ENCODE peak calls at places on chromosomes 5 and 9, in eight cellular contexts. One of them, this sample, is unnamed.

GRCh38 chr5:172874647-172875371 is 40.8 kb downstream of the ERGIC1 start:
- DNase-seq in left lung: no peak
- DNase-seq in breast epithelium: no peak
- DNase-seq in foreskin keratinocyte: no peak
- DNase-seq in H1: no peak
- DNase-seq in AG04450: no peak
- DNase-seq in neural progenitor cell: no peak
- DNase-seq in tibial nerve: no peak
- DNase-seq in this sample: no peak

GRCh38 chr9:16516887-16517286 is 353.6 kb downstream of the BNC2 start:
- DNase-seq in AG04450: no peak
- DNase-seq in left lung: no peak
- DNase-seq in tibial nerve: no peak
- DNase-seq in breast epithelium: no peak
- DNase-seq in foreskin keratinocyte: no peak
- DNase-seq in H1: no peak
- DNase-seq in neural progenitor cell: no peak
- DNase-seq in this sample: no peak

GRCh38 chr5:58706746-58707145 is 123.9 kb downstream of the RAB3C start:
- DNase-seq in breast epithelium: no peak
- DNase-seq in neural progenitor cell: no peak
- DNase-seq in tibial nerve: no peak
- DNase-seq in AG04450: no peak
- DNase-seq in H1: no peak
- DNase-seq in foreskin keratinocyte: no peak
- DNase-seq in left lung: no peak
- DNase-seq in this sample: no peak

GRCh38 chr5:68214472-68215207 is 916 bp upstream of the PIK3R1 start:
- DNase-seq in H1: no peak
- DNase-seq in AG04450: no peak
- DNase-seq in neural progenitor cell: peak
- DNase-seq in left lung: peak
- DNase-seq in foreskin keratinocyte: no peak
- DNase-seq in breast epithelium: peak
- DNase-seq in tibial nerve: no peak
- DNase-seq in this sample: peak

GRCh38 chr5:4614088-4614487 is 526.0 kb upstream of the ADAMTS16 start:
- DNase-seq in breast epithelium: no peak
- DNase-seq in foreskin keratinocyte: peak
- DNase-seq in AG04450: no peak
- DNase-seq in left lung: no peak
- DNase-seq in H1: no peak
- DNase-seq in tibial nerve: no peak
- DNase-seq in neural progenitor cell: peak
- DNase-seq in this sample: no peak

GRCh38 chr9:101269596-101270324 is 115.0 kb downstream of the BAAT start:
- DNase-seq in H1: no peak
- DNase-seq in neural progenitor cell: peak
- DNase-seq in left lung: no peak
- DNase-seq in AG04450: no peak
- DNase-seq in tibial nerve: no peak
- DNase-seq in breast epithelium: no peak
- DNase-seq in foreskin keratinocyte: no peak
- DNase-seq in this sample: no peak

GRCh38 chr5:158451203-158451982 is 592.4 kb upstream of the CLINT1 start:
- DNase-seq in H1: no peak
- DNase-seq in left lung: no peak
- DNase-seq in neural progenitor cell: peak
- DNase-seq in AG04450: no peak
- DNase-seq in foreskin keratinocyte: no peak
- DNase-seq in breast epithelium: no peak
- DNase-seq in tibial nerve: peak
- DNase-seq in this sample: no peak

GRCh38 chr9:114895605-114896004 is 34.8 kb downstream of the TNFSF8 start:
- DNase-seq in tibial nerve: no peak
- DNase-seq in left lung: no peak
- DNase-seq in neural progenitor cell: no peak
- DNase-seq in foreskin keratinocyte: no peak
- DNase-seq in breast epithelium: no peak
- DNase-seq in AG04450: no peak
- DNase-seq in H1: no peak
- DNase-seq in this sample: no peak

GRCh38 chr9:2749485-2749884 is 32.2 kb downstream of the KCNV2 start:
- DNase-seq in H1: no peak
- DNase-seq in left lung: no peak
- DNase-seq in AG04450: no peak
- DNase-seq in breast epithelium: no peak
- DNase-seq in foreskin keratinocyte: no peak
- DNase-seq in tibial nerve: no peak
- DNase-seq in neural progenitor cell: no peak
- DNase-seq in this sample: no peak

GRCh38 chr5:127293373-127293772 is 2.8 kb downstream of the MEGF10 start:
- DNase-seq in left lung: no peak
- DNase-seq in H1: no peak
- DNase-seq in neural progenitor cell: no peak
- DNase-seq in AG04450: no peak
- DNase-seq in foreskin keratinocyte: no peak
- DNase-seq in tibial nerve: no peak
- DNase-seq in breast epithelium: no peak
- DNase-seq in this sample: no peak

GRCh38 chr5:113922343-113922742 is 408.8 kb downstream of the YTHDC2 start:
- DNase-seq in AG04450: no peak
- DNase-seq in foreskin keratinocyte: peak
- DNase-seq in left lung: no peak
- DNase-seq in breast epithelium: no peak
- DNase-seq in H1: no peak
- DNase-seq in neural progenitor cell: no peak
- DNase-seq in tibial nerve: no peak
- DNase-seq in this sample: no peak

GRCh38 chr5:86917117-86917579 is 299.4 kb downstream of the COX7C start:
- DNase-seq in breast epithelium: no peak
- DNase-seq in neural progenitor cell: peak
- DNase-seq in AG04450: no peak
- DNase-seq in tibial nerve: no peak
- DNase-seq in foreskin keratinocyte: no peak
- DNase-seq in H1: peak
- DNase-seq in left lung: no peak
- DNase-seq in this sample: peak

GRCh38 chr5:110880413-110880812 is 141.6 kb downstream of the SLC25A46 start:
- DNase-seq in foreskin keratinocyte: peak
- DNase-seq in AG04450: peak
- DNase-seq in tibial nerve: no peak
- DNase-seq in H1: no peak
- DNase-seq in left lung: no peak
- DNase-seq in breast epithelium: peak
- DNase-seq in neural progenitor cell: no peak
- DNase-seq in this sample: peak

GRCh38 chr5:160520609-160521391 is 99.1 kb downstream of the PTTG1 start:
- DNase-seq in neural progenitor cell: no peak
- DNase-seq in AG04450: no peak
- DNase-seq in breast epithelium: no peak
- DNase-seq in foreskin keratinocyte: no peak
- DNase-seq in tibial nerve: no peak
- DNase-seq in H1: no peak
- DNase-seq in left lung: no peak
- DNase-seq in this sample: no peak

GRCh38 chr9:130042406-130042930 is 521 bp downstream of the FNBP1 start:
- DNase-seq in left lung: peak
- DNase-seq in breast epithelium: no peak
- DNase-seq in AG04450: no peak
- DNase-seq in tibial nerve: no peak
- DNase-seq in H1: peak
- DNase-seq in neural progenitor cell: peak
- DNase-seq in foreskin keratinocyte: no peak
- DNase-seq in this sample: peak

GRCh38 chr5:55569513-55569865 is 34.7 kb upstream of the PLPP1 start:
- DNase-seq in neural progenitor cell: no peak
- DNase-seq in tibial nerve: no peak
- DNase-seq in AG04450: no peak
- DNase-seq in H1: no peak
- DNase-seq in breast epithelium: no peak
- DNase-seq in left lung: no peak
- DNase-seq in foreskin keratinocyte: no peak
- DNase-seq in this sample: no peak

GRCh38 chr9:94808926-94809700 is 82.6 kb downstream of the AOPEP start:
- DNase-seq in AG04450: no peak
- DNase-seq in breast epithelium: no peak
- DNase-seq in tibial nerve: no peak
- DNase-seq in left lung: no peak
- DNase-seq in foreskin keratinocyte: no peak
- DNase-seq in neural progenitor cell: no peak
- DNase-seq in H1: no peak
- DNase-seq in this sample: no peak

GRCh38 chr5:5141011-5141599 is 975 bp downstream of the ADAMTS16 start:
- DNase-seq in left lung: no peak
- DNase-seq in neural progenitor cell: peak
- DNase-seq in H1: no peak
- DNase-seq in AG04450: no peak
- DNase-seq in foreskin keratinocyte: no peak
- DNase-seq in breast epithelium: no peak
- DNase-seq in tibial nerve: no peak
- DNase-seq in this sample: no peak

GRCh38 chr5:77086611-77087483 is at the start of gene ZBED3:
- DNase-seq in neural progenitor cell: peak
- DNase-seq in AG04450: peak
- DNase-seq in left lung: peak
- DNase-seq in H1: peak
- DNase-seq in tibial nerve: no peak
- DNase-seq in breast epithelium: peak
- DNase-seq in foreskin keratinocyte: peak
- DNase-seq in this sample: peak
- TF ChIP-seq CTCF in neural progenitor cell: peak
- TF ChIP-seq CTCF in AG04450: no peak
- TF ChIP-seq CTCF in left lung: no peak
- TF ChIP-seq CTCF in H1: peak
- TF ChIP-seq CTCF in tibial nerve: peak
- TF ChIP-seq CTCF in breast epithelium: no peak
- TF ChIP-seq CTCF in foreskin keratinocyte: peak
- TF ChIP-seq CTCF in this sample: peak

GRCh38 chr9:136532799-136533774 is 12.8 kb downstream of the NOTCH1 start:
- DNase-seq in left lung: peak
- DNase-seq in AG04450: no peak
- DNase-seq in H1: no peak
- DNase-seq in foreskin keratinocyte: no peak
- DNase-seq in tibial nerve: no peak
- DNase-seq in breast epithelium: no peak
- DNase-seq in neural progenitor cell: no peak
- DNase-seq in this sample: no peak

GRCh38 chr9:136531904-136532798 is 13.7 kb downstream of the NOTCH1 start:
- DNase-seq in tibial nerve: no peak
- DNase-seq in breast epithelium: no peak
- DNase-seq in AG04450: no peak
- DNase-seq in left lung: no peak
- DNase-seq in H1: no peak
- DNase-seq in foreskin keratinocyte: no peak
- DNase-seq in neural progenitor cell: no peak
- DNase-seq in this sample: no peak

GRCh38 chr9:136534396-136534795 is 11.5 kb downstream of the NOTCH1 start:
- DNase-seq in AG04450: no peak
- DNase-seq in foreskin keratinocyte: no peak
- DNase-seq in left lung: no peak
- DNase-seq in breast epithelium: no peak
- DNase-seq in neural progenitor cell: no peak
- DNase-seq in tibial nerve: no peak
- DNase-seq in H1: no peak
- DNase-seq in this sample: no peak

GRCh38 chr9:136535070-136535469 is 10.8 kb downstream of the NOTCH1 start:
- DNase-seq in foreskin keratinocyte: no peak
- DNase-seq in neural progenitor cell: no peak
- DNase-seq in breast epithelium: no peak
- DNase-seq in H1: no peak
- DNase-seq in AG04450: no peak
- DNase-seq in left lung: no peak
- DNase-seq in tibial nerve: no peak
- DNase-seq in this sample: no peak

GRCh38 chr9:136533775-136534157 is 12.1 kb downstream of the NOTCH1 start:
- DNase-seq in tibial nerve: no peak
- DNase-seq in H1: no peak
- DNase-seq in neural progenitor cell: no peak
- DNase-seq in foreskin keratinocyte: no peak
- DNase-seq in breast epithelium: no peak
- DNase-seq in left lung: peak
- DNase-seq in AG04450: no peak
- DNase-seq in this sample: peak
- H3K27ac ChIP-seq in tibial nerve: peak
- H3K27ac ChIP-seq in H1: no peak
- H3K27ac ChIP-seq in neural progenitor cell: no peak
- H3K27ac ChIP-seq in foreskin keratinocyte: no peak
- H3K27ac ChIP-seq in breast epithelium: peak
- H3K27ac ChIP-seq in left lung: peak
- H3K27ac ChIP-seq in AG04450: no peak
- H3K27ac ChIP-seq in this sample: peak

GRCh38 chr5:23717486-23717885 is 210.1 kb downstream of the PRDM9 start:
- DNase-seq in neural progenitor cell: no peak
- DNase-seq in tibial nerve: no peak
- DNase-seq in left lung: no peak
- DNase-seq in foreskin keratinocyte: no peak
- DNase-seq in AG04450: no peak
- DNase-seq in H1: no peak
- DNase-seq in breast epithelium: no peak
- DNase-seq in this sample: no peak
- TF ChIP-seq CTCF in neural progenitor cell: no peak
- TF ChIP-seq CTCF in tibial nerve: no peak
- TF ChIP-seq CTCF in left lung: no peak
- TF ChIP-seq CTCF in foreskin keratinocyte: no peak
- TF ChIP-seq CTCF in AG04450: no peak
- TF ChIP-seq CTCF in H1: no peak
- TF ChIP-seq CTCF in breast epithelium: no peak
- TF ChIP-seq CTCF in this sample: no peak

DNA sequence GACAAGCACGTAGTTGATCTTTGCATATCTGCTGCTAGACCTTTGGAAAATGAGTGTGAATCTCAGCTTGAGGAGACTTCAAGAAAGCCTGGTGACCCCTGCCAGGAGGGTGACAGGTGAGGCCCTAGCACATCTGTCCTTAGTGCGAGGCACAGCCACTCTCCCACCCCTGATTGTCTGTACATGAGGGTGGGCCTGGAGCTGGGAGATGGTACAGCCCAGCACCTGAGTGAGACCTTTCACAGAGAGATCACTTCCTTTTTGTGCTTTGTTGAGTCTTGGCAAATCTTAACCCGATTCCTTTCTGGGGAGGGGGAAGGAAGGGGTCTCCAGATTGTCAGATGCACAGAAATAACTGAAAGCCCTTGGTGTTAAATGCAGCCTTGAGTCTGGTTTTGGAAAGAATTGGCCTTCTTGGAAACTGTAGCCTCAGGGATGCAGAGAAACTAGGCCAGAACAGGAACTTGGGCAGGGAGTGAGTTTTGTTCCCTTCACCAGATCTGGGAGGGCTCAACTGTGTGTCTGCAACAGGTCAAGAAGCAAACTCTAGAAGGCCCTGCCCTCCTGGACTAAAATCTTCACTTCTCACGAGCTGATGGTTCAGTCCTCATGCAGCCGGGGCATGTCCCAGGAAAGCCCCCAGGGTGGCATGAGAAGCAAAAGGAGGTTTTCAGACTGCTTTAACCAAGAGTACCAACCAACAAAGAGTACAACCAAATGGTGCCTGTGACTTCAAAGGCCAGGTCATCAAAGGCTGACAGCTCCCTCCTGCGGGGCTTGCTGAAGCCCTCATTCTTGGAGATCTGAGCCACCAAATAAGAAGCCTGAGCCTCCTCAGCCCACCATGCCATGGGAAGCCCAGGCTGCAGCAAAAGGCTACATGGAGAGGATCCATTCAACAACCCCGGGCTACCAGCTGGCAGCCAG is 20.8 kb upstream of the SEMA4D start:
- DNase-seq in breast epithelium: no peak
- DNase-seq in left lung: no peak
- DNase-seq in neural progenitor cell: no peak
- DNase-seq in AG04450: no peak
- DNase-seq in H1: no peak
- DNase-seq in foreskin keratinocyte: no peak
- DNase-seq in tibial nerve: no peak
- DNase-seq in this sample: no peak
- H3K27ac ChIP-seq in breast epithelium: no peak
- H3K27ac ChIP-seq in left lung: no peak
- H3K27ac ChIP-seq in neural progenitor cell: no peak
- H3K27ac ChIP-seq in AG04450: peak
- H3K27ac ChIP-seq in H1: no peak
- H3K27ac ChIP-seq in foreskin keratinocyte: no peak
- H3K27ac ChIP-seq in tibial nerve: no peak
- H3K27ac ChIP-seq in this sample: no peak

This sample was measured in RWPE1.